ENCODE peak calls at places on chromosomes 6 and 20, in nine cellular contexts. H is hepatocyte, V is HepG2, T is lower lobe of right lung, X is tibial artery, W is mesenchymal stem cell, S is pancreas, L is stomach, C is right atrium auricular region. F is an unnamed sample.
A peak's percentile ranks its signal among the peaks of the same experiment; 100 is the strongest.

GRCh38 chr20:35742741-35743523 is 872 bp upstream of the RBM39 start:
- DNase-seq in H (peak; percentile 31), V (peak; percentile 69), T (no peak), X (no peak), W (peak; percentile 51), S (no peak), L (no peak), C (no peak), F (no peak)

GRCh38 chr6:16216501-16217155 is 21.8 kb upstream of the GMPR start:
- DNase-seq in H (no peak), V (no peak), T (no peak), X (no peak), W (no peak), S (peak; percentile 60), L (no peak), C (peak; percentile 56), F (no peak)

GRCh38 chr20:61661025-61661424 is 404.7 kb downstream of the TAF4 start:
- DNase-seq in H (no peak), V (no peak), T (no peak), X (no peak), W (no peak), S (peak; percentile 52), L (no peak), C (no peak), F (no peak)

GRCh38 chr20:38414769-38415450 is 20.2 kb downstream of the SNHG17 start:
- DNase-seq in H (no peak), V (no peak), T (no peak), X (no peak), W (no peak), S (no peak), L (no peak), C (no peak), F (no peak)

GRCh38 chr6:70062010-70062409 is 195.7 kb downstream of the COL19A1 start:
- DNase-seq in H (no peak), V (no peak), T (no peak), X (no peak), W (no peak), S (no peak), L (no peak), C (no peak), F (no peak)

GRCh38 chr20:50536333-50536732 is 26.1 kb downstream of the PTPN1 start:
- DNase-seq in H (peak; percentile 36), V (no peak), T (no peak), X (no peak), W (peak; percentile 64), S (no peak), L (no peak), C (no peak), F (no peak)

GRCh38 chr6:35973670-35974222 is 50.7 kb downstream of the SLC26A8 start:
- DNase-seq in H (peak; percentile 78), V (peak; percentile 93), T (no peak), X (no peak), W (peak; percentile 6), S (no peak), L (peak; percentile 31), C (no peak), F (no peak)

GRCh38 chr20:47353224-47353696 is 3.2 kb downstream of the ZMYND8 start:
- DNase-seq in H (no peak), V (no peak), T (no peak), X (no peak), W (no peak), S (no peak), L (no peak), C (no peak), F (no peak)

GRCh38 chr6:12404651-12405050 is 114.5 kb downstream of the EDN1 start:
- DNase-seq in H (no peak), V (no peak), T (no peak), X (no peak), W (peak; percentile 13), S (no peak), L (no peak), C (no peak), F (no peak)

GRCh38 chr6:46105568-46105967 is 24.2 kb upstream of the ENPP4 start:
- DNase-seq in H (no peak), V (peak; percentile 9), T (no peak), X (no peak), W (no peak), S (no peak), L (no peak), C (no peak), F (no peak)

GRCh38 chr6:2719053-2719375 is 31.7 kb downstream of the MYLK4 start:
- DNase-seq in H (no peak), V (no peak), T (no peak), X (no peak), W (no peak), S (no peak), L (no peak), C (no peak), F (no peak)

GRCh38 chr6:43436577-43437282 is 9.4 kb downstream of the ABCC10 start:
- DNase-seq in H (peak; percentile 89), V (peak; percentile 97), T (no peak), X (no peak), W (peak; percentile 41), S (peak; percentile 16), L (peak; percentile 50), C (no peak), F (peak; percentile 88)

GRCh38 chr6:36912583-36912982 is 26.8 kb downstream of the C6orf89 start:
- DNase-seq in H (peak; percentile 30), V (no peak), T (no peak), X (no peak), W (peak; percentile 90), S (no peak), L (no peak), C (no peak), F (no peak)

DNA sequence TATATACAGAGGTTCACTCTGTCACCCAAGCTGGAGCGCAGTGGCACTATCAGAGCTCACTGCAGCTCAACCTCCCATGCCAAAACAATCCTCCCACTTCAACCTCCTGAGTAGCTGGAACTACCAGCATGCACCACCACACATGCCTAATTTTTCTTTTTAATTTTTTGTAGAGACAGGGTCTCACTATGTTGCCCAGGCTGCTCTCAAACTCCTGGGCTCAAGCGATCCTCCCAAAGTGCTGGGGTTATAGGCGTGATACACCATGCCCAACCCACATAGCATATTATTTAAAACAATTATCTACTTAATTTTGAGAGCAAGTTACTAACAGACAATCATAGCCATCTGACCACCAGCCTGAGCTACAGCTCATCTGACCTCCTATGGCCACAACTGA is 459.9 kb upstream of the JARID2 start:
- DNase-seq in H (no peak), V (no peak), T (no peak), X (no peak), W (no peak), S (no peak), L (no peak), C (no peak), F (no peak)
- H3K4me1 ChIP-seq in H (peaks cover 6% of the 10 kb centered on the region), V (no peaks in the 10 kb centered on the region), T (no peaks in the 10 kb centered on the region), X (no peaks in the 10 kb centered on the region), W (peaks cover 2% of the 10 kb centered on the region), S (no peaks in the 10 kb centered on the region), L (no peaks in the 10 kb centered on the region), C (no peaks in the 10 kb centered on the region), F (no peaks in the 10 kb centered on the region)

DNA sequence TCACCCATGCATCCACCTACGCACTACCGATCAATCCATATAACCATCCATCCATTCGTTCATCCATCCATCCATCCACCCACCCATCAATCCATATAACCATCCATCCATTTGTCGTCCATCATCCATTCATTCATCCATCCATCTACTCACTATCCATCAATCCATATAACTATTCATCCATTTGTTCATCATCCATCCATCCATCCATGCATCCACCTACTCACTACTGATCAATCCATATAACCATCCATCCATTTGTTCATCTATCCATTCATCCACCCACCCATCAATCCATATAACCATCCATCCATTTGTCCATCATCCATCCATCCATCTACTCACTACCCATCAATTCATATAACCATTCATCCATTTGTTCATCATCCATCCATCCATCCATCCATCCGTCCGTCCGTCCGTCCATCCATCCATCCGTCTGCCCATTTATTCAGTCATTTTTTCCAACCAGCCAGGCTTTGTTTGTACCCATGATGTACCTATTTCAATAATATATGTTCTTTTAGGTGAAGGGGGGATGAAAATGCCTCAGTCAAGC is 6.1 kb upstream of the BPIFB6 start:
- DNase-seq in H (no peak), V (no peak), T (no peak), X (no peak), W (no peak), S (no peak), L (no peak), C (no peak), F (no peak)
- H3K27me3 ChIP-seq in H (peaks cover 20% of the 10 kb centered on the region), V (peaks cover 15% of the 10 kb centered on the region), T (peaks cover 8% of the 10 kb centered on the region), X (peaks cover 17% of the 10 kb centered on the region), W (peaks cover 11% of the 10 kb centered on the region), S (no peaks in the 10 kb centered on the region), L (no peaks in the 10 kb centered on the region), C (no peaks in the 10 kb centered on the region), F (no peaks in the 10 kb centered on the region)

GRCh38 chr6:39820553-39820952 is 28.4 kb downstream of the DAAM2 start:
- DNase-seq in H (no peak), V (no peak), T (no peak), X (no peak), W (no peak), S (no peak), L (no peak), C (no peak), F (no peak)
- H3K4me1 ChIP-seq in H (peaks cover 6% of the 10 kb centered on the region), V (no peaks in the 10 kb centered on the region), T (peaks cover 55% of the 10 kb centered on the region), X (peaks cover 98% of the 10 kb centered on the region), W (peaks cover 12% of the 10 kb centered on the region), S (no peaks in the 10 kb centered on the region), L (peaks cover 31% of the 10 kb centered on the region), C (no peaks in the 10 kb centered on the region), F (peaks cover 5% of the 10 kb centered on the region)

GRCh38 chr20:32052090-32052791 is at the start of gene HCK:
- DNase-seq in H (no peak), V (no peak), T (peak; percentile 82), X (no peak), W (no peak), S (peak; percentile 51), L (peak; percentile 29), C (no peak), F (no peak)
- H3K27me3 ChIP-seq in H (peaks cover 76% of the 10 kb centered on the region), V (peaks cover 70% of the 10 kb centered on the region), T (peaks cover 42% of the 10 kb centered on the region), X (peaks cover 72% of the 10 kb centered on the region), W (peaks cover 68% of the 10 kb centered on the region), S (no peaks in the 10 kb centered on the region), L (peaks cover 15% of the 10 kb centered on the region), C (peaks cover 9% of the 10 kb centered on the region), F (peaks cover 49% of the 10 kb centered on the region)

GRCh38 chr6:322940-323729 is 30.8 kb downstream of the DUSP22 start:
- DNase-seq in H (no peak), V (no peak), T (no peak), X (no peak), W (no peak), S (no peak), L (no peak), C (no peak), F (no peak)

GRCh38 chr6:324116-324728 is 31.9 kb downstream of the DUSP22 start:
- DNase-seq in H (no peak), V (no peak), T (peak; percentile 46), X (peak; percentile 67), W (no peak), S (no peak), L (no peak), C (no peak), F (no peak)

GRCh38 chr6:324729-325125 is 32.4 kb downstream of the DUSP22 start:
- DNase-seq in H (no peak), V (no peak), T (peak; percentile 50), X (peak; percentile 62), W (no peak), S (peak; percentile 72), L (no peak), C (no peak), F (no peak)

GRCh38 chr6:322205-322930 is 30.1 kb downstream of the DUSP22 start:
- DNase-seq in H (no peak), V (no peak), T (no peak), X (no peak), W (no peak), S (no peak), L (no peak), C (no peak), F (no peak)

GRCh38 chr6:323730-324088 is 31.4 kb downstream of the DUSP22 start:
- DNase-seq in H (no peak), V (no peak), T (no peak), X (no peak), W (no peak), S (no peak), L (no peak), C (no peak), F (no peak)
- H3K4me1 ChIP-seq in H (no peaks in the 10 kb centered on the region), V (no peaks in the 10 kb centered on the region), T (peaks cover 30% of the 10 kb centered on the region), X (peaks cover 19% of the 10 kb centered on the region), W (peaks cover 13% of the 10 kb centered on the region), S (peaks cover 3% of the 10 kb centered on the region), L (peaks cover 7% of the 10 kb centered on the region), C (no peaks in the 10 kb centered on the region), F (peaks cover 4% of the 10 kb centered on the region)